ENCODE peak calls at places on chromosomes 13 and 19, in eight cellular contexts. F is A673; U is T-helper 1 cell; P is PC-9; R is CD4-positive, alpha-beta T cell; E is EH; Q is M059J; X is T1000. Y is an unnamed sample.

GRCh38 chr19:17292301-17293074 is 10.7 kb downstream of the ABHD8 start:
- DNase-seq in F (peak; percentile 95), U (peak; percentile 73), P (peak; percentile 89), R (peak; percentile 71), E (peak; percentile 91), Q (peak; percentile 54), X (peak; percentile 58), Y (peak; percentile 82)

GRCh38 chr19:30132312-30133075 is 190.5 kb downstream of the URI1 start:
- DNase-seq in F (no peak), U (no peak), P (no peak), R (no peak), E (no peak), Q (no peak), X (no peak), Y (no peak)

GRCh38 chr19:11397089-11397610 is 13.0 kb upstream of the EPOR start:
- DNase-seq in F (no peak), U (no peak), P (no peak), R (no peak), E (no peak), Q (no peak), X (no peak), Y (no peak)

GRCh38 chr13:32277838-32278237 is 37.3 kb downstream of the ZAR1L start:
- DNase-seq in F (no peak), U (no peak), P (no peak), R (no peak), E (no peak), Q (no peak), X (no peak), Y (no peak)

GRCh38 chr13:94707400-94708021 is 4.8 kb downstream of the SOX21 start:
- DNase-seq in F (no peak), U (no peak), P (no peak), R (no peak), E (no peak), Q (no peak), X (no peak), Y (no peak)

GRCh38 chr19:30710721-30711120 is 338.5 kb downstream of the ZNF536 start:
- DNase-seq in F (no peak), U (no peak), P (no peak), R (no peak), E (no peak), Q (no peak), X (no peak), Y (no peak)

GRCh38 chr19:27722625-27723024 is 1490.3 kb downstream of the UQCRFS1 start:
- DNase-seq in F (no peak), U (no peak), P (no peak), R (no peak), E (no peak), Q (no peak), X (no peak), Y (no peak)

GRCh38 chr13:31101511-31102170 is 60.1 kb downstream of the HSPH1 start:
- DNase-seq in F (no peak), U (no peak), P (no peak), R (no peak), E (peak; percentile 48), Q (peak; percentile 43), X (no peak), Y (no peak)

GRCh38 chr13:26584713-26585112 is 27.2 kb downstream of the WASF3 start:
- DNase-seq in F (no peak), U (no peak), P (no peak), R (no peak), E (peak; percentile 89), Q (peak; percentile 56), X (no peak), Y (peak; percentile 85)

GRCh38 chr13:50527612-50528509 is 315.6 kb downstream of the DLEU7 start:
- DNase-seq in F (no peak), U (no peak), P (no peak), R (no peak), E (peak; percentile 25), Q (peak; percentile 63), X (no peak), Y (no peak)

GRCh38 chr19:54493967-54494585 is 8.6 kb upstream of the LAIR2 start:
- DNase-seq in F (no peak), U (no peak), P (peak; percentile 32), R (no peak), E (no peak), Q (no peak), X (no peak), Y (no peak)

GRCh38 chr19:42330521-42330835 is 5.0 kb downstream of the MEGF8 start:
- DNase-seq in F (no peak), U (no peak), P (no peak), R (no peak), E (peak; percentile 10), Q (no peak), X (no peak), Y (no peak)

Y was measured in IMR-90.